ENCODE peak calls at places on chromosomes 5 and 9, in five cellular contexts. A is ovary, V is upper lobe of left lung, I is A549, E is suprapubic skin. K is an unnamed sample.

GRCh38 chr9:84325347-84325982 is 15.1 kb downstream of the SLC28A3 start:
- DNase-seq in A (no peak), V (no peak), I (no peak), E (no peak), K (no peak)

GRCh38 chr5:98656106-98656795 is 117.2 kb upstream of the RGMB start:
- DNase-seq in A (no peak), V (no peak), I (no peak), E (no peak), K (no peak)

GRCh38 chr5:174328626-174329299 is 283.3 kb downstream of the NSG2 start:
- DNase-seq in A (no peak), V (no peak), I (no peak), E (no peak), K (no peak)

GRCh38 chr5:60248900-60249299 is 355.4 kb upstream of the PDE4D start:
- DNase-seq in A (no peak), V (no peak), I (no peak), E (no peak), K (peak)

GRCh38 chr9:27572918-27573698 is at the start of gene C9orf72:
- DNase-seq in A (peak), V (peak), I (peak), E (peak), K (peak)

GRCh38 chr9:28120241-28121025 is 547.2 kb upstream of the C9orf72 start:
- DNase-seq in A (no peak), V (no peak), I (no peak), E (no peak), K (no peak)

GRCh38 chr9:98263482-98264357 is 8.3 kb upstream of the TBC1D2 start:
- DNase-seq in A (peak), V (no peak), I (peak), E (peak), K (peak)

GRCh38 chr5:141533897-141534296 is 45.0 kb downstream of the PCDHGC5 start:
- DNase-seq in A (no peak), V (no peak), I (no peak), E (no peak), K (no peak)

GRCh38 chr5:153866176-153866575 is 172.5 kb downstream of the FAM114A2 start:
- DNase-seq in A (no peak), V (no peak), I (no peak), E (no peak), K (no peak)

GRCh38 chr5:167352801-167353200 is 938.6 kb upstream of the WWC1 start:
- DNase-seq in A (no peak), V (no peak), I (no peak), E (no peak), K (no peak)

GRCh38 chr9:106405871-106406435 is 457.0 kb upstream of the ZNF462 start:
- DNase-seq in A (no peak), V (no peak), I (no peak), E (no peak), K (no peak)

GRCh38 chr9:77707696-77708095 is 59.6 kb upstream of the GNA14 start:
- DNase-seq in A (peak), V (no peak), I (peak), E (peak), K (peak)

GRCh38 chr5:100788417-100788816 is 114.7 kb downstream of the ST8SIA4 start:
- DNase-seq in A (no peak), V (no peak), I (no peak), E (no peak), K (no peak)

GRCh38 chr5:93340881-93341280 is 240.1 kb downstream of the NR2F1-AS1 start:
- DNase-seq in A (peak), V (no peak), I (no peak), E (no peak), K (no peak)

GRCh38 chr5:84383816-84384603 is 670 bp downstream of the EDIL3 start:
- DNase-seq in A (no peak), V (peak), I (no peak), E (peak), K (no peak)

GRCh38 chr9:133874061-133874638 is 118.0 kb downstream of the VAV2 start:
- DNase-seq in A (no peak), V (no peak), I (peak), E (no peak), K (no peak)

GRCh38 chr5:146878471-146879172 is at the start of gene PPP2R2B:
- DNase-seq in A (no peak), V (peak), I (no peak), E (peak), K (no peak)

GRCh38 chr5:150119421-150120061 is 33.2 kb upstream of the CSF1R start:
- DNase-seq in A (no peak), V (no peak), I (no peak), E (no peak), K (no peak)

GRCh38 chr9:86396412-86396811 is 42.2 kb upstream of the TUT7 start:
- DNase-seq in A (no peak), V (no peak), I (no peak), E (no peak), K (no peak)

GRCh38 chr9:2015581-2016410 is 649 bp downstream of the SMARCA2 start:
- DNase-seq in A (peak), V (peak), I (peak), E (peak), K (peak)

GRCh38 chr5:68359699-68360098 is 144.1 kb downstream of the PIK3R1 start:
- DNase-seq in A (no peak), V (no peak), I (no peak), E (no peak), K (no peak)

GRCh38 chr9:127876764-127877562 is 512 bp downstream of the AK1 start:
- DNase-seq in A (peak), V (peak), I (no peak), E (peak), K (no peak)

GRCh38 chr9:93675336-93676150 is 99.2 kb downstream of the PHF2 start:
- DNase-seq in A (peak), V (no peak), I (no peak), E (peak), K (no peak)

GRCh38 chr5:172442592-172442991 is 11.7 kb downstream of the SH3PXD2B start:
- DNase-seq in A (no peak), V (no peak), I (no peak), E (no peak), K (no peak)

GRCh38 chr9:109705515-109705914 is 74.5 kb upstream of the PALM2AKAP2 start:
- DNase-seq in A (no peak), V (no peak), I (no peak), E (no peak), K (no peak)

GRCh38 chr5:111553889-111554288 is 41.6 kb upstream of the STARD4 start:
- DNase-seq in A (no peak), V (no peak), I (no peak), E (no peak), K (no peak)

GRCh38 chr5:150540615-150541396 is 32.9 kb downstream of the NDST1 start:
- DNase-seq in A (peak), V (no peak), I (no peak), E (no peak), K (no peak)

GRCh38 chr5:150234606-150235547 is 45.0 kb downstream of the SLC6A7 start:
- DNase-seq in A (no peak), V (no peak), I (no peak), E (no peak), K (no peak)

GRCh38 chr9:106420511-106420944 is 442.4 kb upstream of the ZNF462 start:
- DNase-seq in A (no peak), V (no peak), I (no peak), E (no peak), K (no peak)

GRCh38 chr5:76583163-76584047 is 39.8 kb downstream of the F2RL2 start:
- DNase-seq in A (no peak), V (no peak), I (no peak), E (no peak), K (no peak)

GRCh38 chr5:95631991-95632675 is 12.2 kb downstream of the GPR150 start:
- DNase-seq in A (no peak), V (no peak), I (no peak), E (no peak), K (no peak)
- TF ChIP-seq POLR2A in A (no peak), V (no peak), I (no peak), E (no peak), K (no peak)

DNA sequence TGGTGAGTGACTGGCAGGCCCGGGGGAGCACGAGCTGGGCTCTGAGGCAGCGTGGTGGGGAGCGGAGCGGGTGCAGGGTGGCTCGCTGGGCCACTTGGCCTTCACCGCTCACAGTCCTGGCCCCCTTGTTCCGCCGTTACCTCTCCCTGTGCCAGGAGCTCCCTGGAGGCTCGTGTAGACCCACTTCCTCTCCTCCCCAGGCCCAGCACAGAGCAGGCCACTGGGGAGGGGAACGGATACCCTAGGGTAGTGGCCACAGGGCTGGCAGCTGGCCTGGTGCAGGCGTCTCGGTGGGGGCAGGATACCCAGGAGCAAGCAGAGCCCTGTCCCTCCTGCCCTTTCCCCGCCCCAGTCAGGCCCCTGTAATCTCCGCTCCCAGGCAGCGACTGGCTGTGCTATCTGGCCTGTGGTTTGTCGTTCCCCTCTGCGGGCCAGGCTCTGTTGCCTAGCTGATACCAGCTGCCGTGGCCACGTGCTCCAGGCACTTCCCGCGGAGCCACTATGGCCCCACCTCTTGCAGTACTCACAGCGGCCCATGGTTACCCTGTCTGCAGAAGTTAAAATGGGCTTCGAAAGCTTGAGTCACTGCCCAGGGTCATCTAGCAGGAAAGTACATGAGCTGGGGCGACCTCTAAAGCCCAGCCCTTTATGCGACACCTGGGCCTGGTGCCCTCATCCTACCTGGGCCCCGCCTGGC is 11.6 kb upstream of the DOLPP1 start:
- DNase-seq in A (no peak), V (no peak), I (no peak), E (no peak), K (peak)
- H3K27ac ChIP-seq in A (no peak), V (peak), I (no peak), E (no peak), K (no peak)

DNA sequence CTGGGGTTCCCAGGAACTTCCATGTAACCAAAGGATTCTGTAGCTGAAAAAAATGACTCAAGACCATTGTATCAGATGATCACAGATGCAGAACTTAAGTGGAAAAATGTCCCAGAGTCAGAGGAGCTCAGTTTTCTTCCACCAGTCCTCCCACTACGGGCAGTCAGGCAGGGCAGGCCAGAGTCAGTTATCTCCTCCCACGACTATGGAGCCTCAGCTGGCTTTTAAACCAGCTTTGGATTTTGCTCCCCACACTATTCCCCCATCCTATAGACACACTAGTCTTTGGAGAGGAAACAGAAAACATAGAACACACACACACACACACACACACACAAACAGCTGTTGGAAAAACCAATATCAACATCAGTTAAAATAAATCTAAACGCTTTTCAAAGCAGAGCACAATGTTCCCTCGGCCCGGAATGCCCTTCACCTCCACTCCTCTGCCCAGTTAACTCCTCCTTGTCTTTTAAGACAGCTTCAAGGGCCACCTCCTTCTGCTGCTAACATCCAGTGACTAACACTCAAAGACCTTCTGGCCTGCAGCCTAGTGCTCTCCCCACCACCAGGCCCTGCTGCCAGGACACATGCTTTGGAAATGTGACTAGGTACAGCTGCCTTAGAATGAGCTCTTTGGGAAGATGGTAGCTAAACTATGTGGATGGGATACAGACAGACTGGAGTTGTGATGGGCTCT is 56.8 kb downstream of the NIPAL4 start:
- DNase-seq in A (peak), V (no peak), I (peak), E (no peak), K (no peak)
- TF ChIP-seq EP300 in A (no peak), V (no peak), I (no peak), E (no peak), K (peak)

DNA sequence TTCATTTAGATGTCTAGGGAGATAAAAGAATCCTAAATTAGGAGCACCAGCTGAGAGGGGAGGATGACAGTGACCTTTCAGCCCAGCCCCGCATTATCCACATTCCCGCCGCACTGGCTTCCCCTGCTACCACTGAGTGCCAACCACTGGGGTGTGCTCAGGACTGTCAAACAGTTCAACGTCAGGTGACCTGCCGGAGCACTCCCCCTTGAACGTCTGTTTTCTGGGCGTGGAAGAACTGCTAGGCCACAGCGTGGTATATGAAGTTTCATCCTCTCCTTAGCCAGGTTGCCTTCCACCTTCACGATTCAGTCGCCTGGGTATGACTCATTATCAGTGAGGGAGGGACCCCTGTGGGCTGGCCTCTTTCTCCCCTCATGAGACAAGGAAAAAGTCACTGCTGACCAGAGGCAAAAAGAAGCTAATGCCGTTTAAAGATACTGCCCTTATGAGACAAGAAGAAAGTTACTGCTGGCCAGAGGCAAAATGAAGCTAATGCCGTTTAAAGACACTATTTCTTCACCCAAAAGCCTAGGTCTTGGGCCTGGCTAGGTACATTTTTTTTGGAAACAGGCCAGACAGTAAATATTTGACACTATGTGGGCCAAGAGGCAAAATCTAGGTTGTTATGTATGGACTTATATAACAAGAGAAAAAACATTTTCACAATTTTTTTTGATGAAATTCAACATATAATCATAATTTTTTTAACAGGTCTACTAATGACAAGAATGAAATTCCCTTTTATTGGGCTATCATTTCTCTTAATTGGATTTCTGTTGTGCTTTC is 4.6 kb downstream of the NMRK1 start:
- DNase-seq in A (no peak), V (no peak), I (no peak), E (no peak), K (no peak)
- TF ChIP-seq POLR2A in A (no peak), V (no peak), I (no peak), E (no peak), K (no peak)

GRCh38 chr5:138541511-138541910 is 1.5 kb downstream of the ETF1 start:
- DNase-seq in A (no peak), V (no peak), I (no peak), E (no peak), K (no peak)

GRCh38 chr5:138538943-138539627 is 4.0 kb downstream of the ETF1 start:
- DNase-seq in A (no peak), V (no peak), I (no peak), E (no peak), K (no peak)

GRCh38 chr5:138536665-138537315 is 6.2 kb downstream of the ETF1 start:
- DNase-seq in A (no peak), V (no peak), I (no peak), E (no peak), K (no peak)

GRCh38 chr5:138542120-138542955 is 698 bp downstream of the ETF1 start:
- DNase-seq in A (no peak), V (no peak), I (no peak), E (no peak), K (no peak)

GRCh38 chr5:138539791-138540190 is 3.2 kb downstream of the ETF1 start:
- DNase-seq in A (no peak), V (no peak), I (no peak), E (no peak), K (no peak)
- H3K27ac ChIP-seq in A (no peak), V (no peak), I (no peak), E (no peak), K (no peak)

GRCh38 chr9:136728080-136728547 is 14.6 kb downstream of the LCN10 start:
- DNase-seq in A (peak), V (peak), I (peak), E (peak), K (peak)
- TF ChIP-seq EP300 in A (peak), V (no peak), I (no peak), E (no peak), K (peak)

GRCh38 chr9:136675477-136676296 is 11.6 kb downstream of the AGPAT2 start:
- DNase-seq in A (no peak), V (peak), I (no peak), E (no peak), K (no peak)
- TF ChIP-seq POLR2A in A (no peak), V (no peak), I (no peak), E (no peak), K (no peak)

K was measured in tibial nerve.